ENCODE peak calls at places on chromosomes 2 and 18, in five cellular contexts. U, C, R, W and S are unnamed samples.

GRCh38 chr2:188328419-188328818 is 36.7 kb downstream of the GULP1 start:
- DNase-seq in U (no peak), C (no peak), R (no peak), W (no peak), S (no peak)

GRCh38 chr2:22281033-22281432 is 1103.9 kb upstream of the KLHL29 start:
- DNase-seq in U (no peak), C (no peak), R (no peak), W (no peak), S (peak)

GRCh38 chr2:216057688-216058193 is 23.9 kb downstream of the PECR start:
- DNase-seq in U (peak), C (no peak), R (peak), W (peak), S (no peak)

GRCh38 chr2:158746488-158746887 is 48.6 kb upstream of the DAPL1 start:
- DNase-seq in U (no peak), C (no peak), R (no peak), W (no peak), S (no peak)

GRCh38 chr2:227939271-227940027 is 68.0 kb downstream of the DAW1 start:
- DNase-seq in U (peak), C (no peak), R (no peak), W (no peak), S (no peak)

GRCh38 chr2:102063948-102064678 is 72.4 kb downstream of the IL1R2 start:
- DNase-seq in U (peak), C (no peak), R (no peak), W (peak), S (no peak)

GRCh38 chr18:62999392-62999791 is 284.1 kb downstream of the PHLPP1 start:
- DNase-seq in U (no peak), C (no peak), R (no peak), W (no peak), S (no peak)

GRCh38 chr2:207663870-207664545 is 38.8 kb upstream of the METTL21A start:
- DNase-seq in U (no peak), C (no peak), R (no peak), W (no peak), S (no peak)

GRCh38 chr2:96762529-96763253 is 2.0 kb downstream of the CNNM4 start:
- DNase-seq in U (no peak), C (no peak), R (no peak), W (no peak), S (peak)

GRCh38 chr2:202786792-202787191 is 84.8 kb downstream of the ICA1L start:
- DNase-seq in U (no peak), C (no peak), R (no peak), W (no peak), S (no peak)

GRCh38 chr2:185511925-185512324 is 226.7 kb upstream of the FSIP2 start:
- DNase-seq in U (no peak), C (no peak), R (no peak), W (no peak), S (no peak)

GRCh38 chr2:240917009-240917683 is 11.0 kb downstream of the CROCC2 start:
- DNase-seq in U (no peak), C (no peak), R (no peak), W (no peak), S (no peak)

GRCh38 chr18:12086249-12086648 is 7.4 kb upstream of the ANKRD62 start:
- DNase-seq in U (no peak), C (no peak), R (no peak), W (no peak), S (no peak)

GRCh38 chr18:2547477-2548087 is 23.7 kb downstream of the METTL4 start:
- DNase-seq in U (no peak), C (no peak), R (no peak), W (no peak), S (no peak)

GRCh38 chr2:22037274-22037673 is 913.5 kb downstream of the TDRD15 start:
- DNase-seq in U (no peak), C (no peak), R (no peak), W (no peak), S (no peak)

GRCh38 chr18:47968721-47969120 is 38.3 kb upstream of the SMAD2 start:
- DNase-seq in U (no peak), C (no peak), R (no peak), W (no peak), S (no peak)

GRCh38 chr2:70089220-70089945 is 2.1 kb downstream of the PCBP1 start:
- DNase-seq in U (no peak), C (peak), R (no peak), W (peak), S (no peak)

GRCh38 chr2:88626171-88627054 is 851 bp downstream of the EIF2AK3 start:
- DNase-seq in U (no peak), C (peak), R (peak), W (peak), S (no peak)

GRCh38 chr2:96103906-96104861 is 12.2 kb downstream of the ADRA2B start:
- DNase-seq in U (no peak), C (no peak), R (no peak), W (no peak), S (no peak)

GRCh38 chr2:173884403-173884802 is 80.8 kb downstream of the SP3 start:
- DNase-seq in U (peak), C (peak), R (no peak), W (peak), S (no peak)

GRCh38 chr2:238155051-238155760 is 3.6 kb upstream of the ERFE start:
- DNase-seq in U (no peak), C (no peak), R (no peak), W (no peak), S (no peak)

GRCh38 chr18:1499265-1499664 is 594.6 kb downstream of the ADCYAP1 start:
- DNase-seq in U (no peak), C (no peak), R (no peak), W (no peak), S (no peak)

GRCh38 chr2:121104721-121105141 is 180.3 kb downstream of the TFCP2L1 start:
- DNase-seq in U (no peak), C (no peak), R (no peak), W (no peak), S (no peak)

GRCh38 chr18:13520306-13520705 is 206.1 kb downstream of the FAM210A start:
- DNase-seq in U (no peak), C (no peak), R (no peak), W (no peak), S (no peak)

GRCh38 chr18:24609249-24609648 is 148.8 kb downstream of the HRH4 start:
- DNase-seq in U (no peak), C (no peak), R (no peak), W (no peak), S (no peak)

GRCh38 chr18:76447268-76447890 is 47.7 kb downstream of the ZNF516 start:
- DNase-seq in U (no peak), C (no peak), R (no peak), W (no peak), S (no peak)

GRCh38 chr2:101806123-101806522 is 108.6 kb downstream of the MAP4K4 start:
- DNase-seq in U (peak), C (no peak), R (no peak), W (no peak), S (no peak)

GRCh38 chr2:31337197-31337596 is 77.3 kb downstream of the XDH start:
- DNase-seq in U (no peak), C (no peak), R (no peak), W (no peak), S (no peak)

GRCh38 chr2:147588191-147588590 is 256.6 kb upstream of the ACVR2A start:
- DNase-seq in U (peak), C (no peak), R (no peak), W (no peak), S (no peak)

GRCh38 chr18:36095936-36096519 is 28.7 kb upstream of the RPRD1A start:
- DNase-seq in U (peak), C (no peak), R (no peak), W (no peak), S (peak)

GRCh38 chr2:182133195-182133891 is 147.7 kb downstream of the PPP1R1C start:
- DNase-seq in U (no peak), C (no peak), R (no peak), W (no peak), S (no peak)

GRCh38 chr18:61443311-61443710 is 110.1 kb downstream of the CDH20 start:
- DNase-seq in U (no peak), C (no peak), R (no peak), W (no peak), S (no peak)

GRCh38 chr18:967037-967576 is 62.4 kb downstream of the ADCYAP1 start:
- DNase-seq in U (no peak), C (no peak), R (no peak), W (no peak), S (no peak)

GRCh38 chr2:100365434-100365833 is 43.1 kb upstream of the LONRF2 start:
- DNase-seq in U (peak), C (no peak), R (no peak), W (no peak), S (peak)

GRCh38 chr2:230521386-230521785 is 105.4 kb downstream of the SP100 start:
- DNase-seq in U (no peak), C (no peak), R (no peak), W (no peak), S (no peak)